ENCODE peak calls at places on chromosomes 1 and 21, in ten cellular contexts. One of them, this sample, is unnamed.

GRCh38 chr1:170634293-170634692 is 29.6 kb upstream of the PRRX1 start:
- DNase-seq in NCI-H1417: no peak
- DNase-seq in HTR-8/SVneo: no peak
- DNase-seq in left ventricle myocardium superior: no peak
- DNase-seq in NCI-H1105: no peak
- DNase-seq in DMS53: no peak
- DNase-seq in LoVo: no peak
- DNase-seq in activated CD8-positive, alpha-beta memory T cell treated with anti-CD3 and anti-CD28 coated beads, Interleukin-2, amount 50 U/mL, for 4 hours: no peak
- DNase-seq in NCI-H187 treated with DMSO at 0.1 percent for 48 hours: no peak
- DNase-seq in anterior cingulate cortex: no peak
- DNase-seq in this sample: no peak

GRCh38 chr1:233627376-233627775 is 13.5 kb downstream of the KCNK1 start:
- DNase-seq in NCI-H1417: no peak
- DNase-seq in HTR-8/SVneo: no peak
- DNase-seq in left ventricle myocardium superior: no peak
- DNase-seq in NCI-H1105: no peak
- DNase-seq in DMS53: no peak
- DNase-seq in LoVo: no peak
- DNase-seq in activated CD8-positive, alpha-beta memory T cell treated with anti-CD3 and anti-CD28 coated beads, Interleukin-2, amount 50 U/mL, for 4 hours: no peak
- DNase-seq in NCI-H187 treated with DMSO at 0.1 percent for 48 hours: no peak
- DNase-seq in anterior cingulate cortex: peak; percentile 21
- DNase-seq in this sample: no peak

GRCh38 chr1:56911098-56911497 is 54.7 kb downstream of the C8B start:
- DNase-seq in NCI-H1417: no peak
- DNase-seq in HTR-8/SVneo: no peak
- DNase-seq in left ventricle myocardium superior: no peak
- DNase-seq in NCI-H1105: no peak
- DNase-seq in DMS53: no peak
- DNase-seq in LoVo: peak; percentile 1
- DNase-seq in activated CD8-positive, alpha-beta memory T cell treated with anti-CD3 and anti-CD28 coated beads, Interleukin-2, amount 50 U/mL, for 4 hours: no peak
- DNase-seq in NCI-H187 treated with DMSO at 0.1 percent for 48 hours: no peak
- DNase-seq in anterior cingulate cortex: no peak
- DNase-seq in this sample: no peak

GRCh38 chr1:178727014-178727895 is 2.2 kb downstream of the RALGPS2 start:
- DNase-seq in NCI-H1417: no peak
- DNase-seq in HTR-8/SVneo: no peak
- DNase-seq in left ventricle myocardium superior: no peak
- DNase-seq in NCI-H1105: no peak
- DNase-seq in DMS53: peak; percentile 37
- DNase-seq in LoVo: no peak
- DNase-seq in activated CD8-positive, alpha-beta memory T cell treated with anti-CD3 and anti-CD28 coated beads, Interleukin-2, amount 50 U/mL, for 4 hours: no peak
- DNase-seq in NCI-H187 treated with DMSO at 0.1 percent for 48 hours: no peak
- DNase-seq in anterior cingulate cortex: no peak
- DNase-seq in this sample: no peak

GRCh38 chr1:199161319-199161680 is 522.5 kb downstream of the PTPRC start:
- DNase-seq in NCI-H1417: no peak
- DNase-seq in HTR-8/SVneo: no peak
- DNase-seq in left ventricle myocardium superior: no peak
- DNase-seq in NCI-H1105: no peak
- DNase-seq in DMS53: no peak
- DNase-seq in LoVo: no peak
- DNase-seq in activated CD8-positive, alpha-beta memory T cell treated with anti-CD3 and anti-CD28 coated beads, Interleukin-2, amount 50 U/mL, for 4 hours: no peak
- DNase-seq in NCI-H187 treated with DMSO at 0.1 percent for 48 hours: no peak
- DNase-seq in anterior cingulate cortex: no peak
- DNase-seq in this sample: no peak

GRCh38 chr1:205543351-205544305 is 39.2 kb downstream of the CDK18 start:
- DNase-seq in NCI-H1417: peak; percentile 89
- DNase-seq in HTR-8/SVneo: peak; percentile 56
- DNase-seq in left ventricle myocardium superior: peak; percentile 83
- DNase-seq in NCI-H1105: peak; percentile 48
- DNase-seq in DMS53: peak; percentile 97
- DNase-seq in LoVo: no peak
- DNase-seq in activated CD8-positive, alpha-beta memory T cell treated with anti-CD3 and anti-CD28 coated beads, Interleukin-2, amount 50 U/mL, for 4 hours: no peak
- DNase-seq in NCI-H187 treated with DMSO at 0.1 percent for 48 hours: no peak
- DNase-seq in anterior cingulate cortex: peak; percentile 47
- DNase-seq in this sample: peak; percentile 84

GRCh38 chr1:164902491-164902890 is 343.5 kb downstream of the PBX1 start:
- DNase-seq in NCI-H1417: no peak
- DNase-seq in HTR-8/SVneo: no peak
- DNase-seq in left ventricle myocardium superior: no peak
- DNase-seq in NCI-H1105: no peak
- DNase-seq in DMS53: no peak
- DNase-seq in LoVo: no peak
- DNase-seq in activated CD8-positive, alpha-beta memory T cell treated with anti-CD3 and anti-CD28 coated beads, Interleukin-2, amount 50 U/mL, for 4 hours: no peak
- DNase-seq in NCI-H187 treated with DMSO at 0.1 percent for 48 hours: no peak
- DNase-seq in anterior cingulate cortex: no peak
- DNase-seq in this sample: no peak

GRCh38 chr21:42350899-42351543 is at the start of gene TFF2:
- DNase-seq in NCI-H1417: no peak
- DNase-seq in HTR-8/SVneo: no peak
- DNase-seq in left ventricle myocardium superior: no peak
- DNase-seq in NCI-H1105: no peak
- DNase-seq in DMS53: no peak
- DNase-seq in LoVo: peak; percentile 63
- DNase-seq in activated CD8-positive, alpha-beta memory T cell treated with anti-CD3 and anti-CD28 coated beads, Interleukin-2, amount 50 U/mL, for 4 hours: no peak
- DNase-seq in NCI-H187 treated with DMSO at 0.1 percent for 48 hours: no peak
- DNase-seq in anterior cingulate cortex: no peak
- DNase-seq in this sample: peak; percentile 75

GRCh38 chr1:212132040-212132439 is 96.5 kb downstream of the DTL start:
- DNase-seq in NCI-H1417: no peak
- DNase-seq in HTR-8/SVneo: no peak
- DNase-seq in left ventricle myocardium superior: no peak
- DNase-seq in NCI-H1105: no peak
- DNase-seq in DMS53: no peak
- DNase-seq in LoVo: no peak
- DNase-seq in activated CD8-positive, alpha-beta memory T cell treated with anti-CD3 and anti-CD28 coated beads, Interleukin-2, amount 50 U/mL, for 4 hours: peak; percentile 16
- DNase-seq in NCI-H187 treated with DMSO at 0.1 percent for 48 hours: no peak
- DNase-seq in anterior cingulate cortex: no peak
- DNase-seq in this sample: no peak

GRCh38 chr1:248807067-248807737 is 18.5 kb downstream of the SH3BP5L start:
- DNase-seq in NCI-H1417: peak; percentile 41
- DNase-seq in HTR-8/SVneo: no peak
- DNase-seq in left ventricle myocardium superior: peak; percentile 69
- DNase-seq in NCI-H1105: no peak
- DNase-seq in DMS53: peak; percentile 82
- DNase-seq in LoVo: peak; percentile 46
- DNase-seq in activated CD8-positive, alpha-beta memory T cell treated with anti-CD3 and anti-CD28 coated beads, Interleukin-2, amount 50 U/mL, for 4 hours: peak; percentile 49
- DNase-seq in NCI-H187 treated with DMSO at 0.1 percent for 48 hours: no peak
- DNase-seq in anterior cingulate cortex: peak; percentile 30
- DNase-seq in this sample: peak; percentile 91

GRCh38 chr1:5746611-5747427 is 245.4 kb downstream of the NPHP4 start:
- DNase-seq in NCI-H1417: peak; percentile 67
- DNase-seq in HTR-8/SVneo: no peak
- DNase-seq in left ventricle myocardium superior: no peak
- DNase-seq in NCI-H1105: peak; percentile 78
- DNase-seq in DMS53: no peak
- DNase-seq in LoVo: no peak
- DNase-seq in activated CD8-positive, alpha-beta memory T cell treated with anti-CD3 and anti-CD28 coated beads, Interleukin-2, amount 50 U/mL, for 4 hours: no peak
- DNase-seq in NCI-H187 treated with DMSO at 0.1 percent for 48 hours: no peak
- DNase-seq in anterior cingulate cortex: no peak
- DNase-seq in this sample: peak; percentile 67

GRCh38 chr1:39646232-39647081 is 7.0 kb upstream of the HEYL start:
- DNase-seq in NCI-H1417: no peak
- DNase-seq in HTR-8/SVneo: peak; percentile 41
- DNase-seq in left ventricle myocardium superior: peak; percentile 93
- DNase-seq in NCI-H1105: no peak
- DNase-seq in DMS53: peak; percentile 37
- DNase-seq in LoVo: no peak
- DNase-seq in activated CD8-positive, alpha-beta memory T cell treated with anti-CD3 and anti-CD28 coated beads, Interleukin-2, amount 50 U/mL, for 4 hours: no peak
- DNase-seq in NCI-H187 treated with DMSO at 0.1 percent for 48 hours: no peak
- DNase-seq in anterior cingulate cortex: no peak
- DNase-seq in this sample: no peak

GRCh38 chr1:186566140-186566850 is 105.4 kb upstream of the PDC start:
- DNase-seq in NCI-H1417: no peak
- DNase-seq in HTR-8/SVneo: no peak
- DNase-seq in left ventricle myocardium superior: no peak
- DNase-seq in NCI-H1105: no peak
- DNase-seq in DMS53: peak; percentile 12
- DNase-seq in LoVo: no peak
- DNase-seq in activated CD8-positive, alpha-beta memory T cell treated with anti-CD3 and anti-CD28 coated beads, Interleukin-2, amount 50 U/mL, for 4 hours: no peak
- DNase-seq in NCI-H187 treated with DMSO at 0.1 percent for 48 hours: no peak
- DNase-seq in anterior cingulate cortex: no peak
- DNase-seq in this sample: no peak

GRCh38 chr1:30763654-30764248 is 6.2 kb upstream of the LAPTM5 start:
- DNase-seq in NCI-H1417: no peak
- DNase-seq in HTR-8/SVneo: peak; percentile 72
- DNase-seq in left ventricle myocardium superior: no peak
- DNase-seq in NCI-H1105: no peak
- DNase-seq in DMS53: no peak
- DNase-seq in LoVo: no peak
- DNase-seq in activated CD8-positive, alpha-beta memory T cell treated with anti-CD3 and anti-CD28 coated beads, Interleukin-2, amount 50 U/mL, for 4 hours: no peak
- DNase-seq in NCI-H187 treated with DMSO at 0.1 percent for 48 hours: no peak
- DNase-seq in anterior cingulate cortex: no peak
- DNase-seq in this sample: no peak

GRCh38 chr1:33867684-33868083 is 3.8 kb downstream of the HMGB4 start:
- DNase-seq in NCI-H1417: no peak
- DNase-seq in HTR-8/SVneo: no peak
- DNase-seq in left ventricle myocardium superior: no peak
- DNase-seq in NCI-H1105: no peak
- DNase-seq in DMS53: no peak
- DNase-seq in LoVo: no peak
- DNase-seq in activated CD8-positive, alpha-beta memory T cell treated with anti-CD3 and anti-CD28 coated beads, Interleukin-2, amount 50 U/mL, for 4 hours: no peak
- DNase-seq in NCI-H187 treated with DMSO at 0.1 percent for 48 hours: no peak
- DNase-seq in anterior cingulate cortex: no peak
- DNase-seq in this sample: no peak

This sample was measured in spleen.